ENCODE peak calls at places on chromosomes 3 and 15, in seven cellular contexts. One of them, this sample, is unnamed. For H3K9me3, the result is how much of the 10 kb centered on the place peaks cover.

GRCh38 chr15:65339926-65340325 is 35.4 kb downstream of the RNU5B-1 start:
- DNase-seq in left lung: peak
- DNase-seq in neural progenitor cell: no peak
- DNase-seq in pancreas: no peak
- DNase-seq in stomach: no peak
- DNase-seq in WERI-Rb-1: peak
- DNase-seq in uterus: no peak
- DNase-seq in this sample: no peak

GRCh38 chr15:69602921-69603320 is 150.3 kb downstream of the RPLP1 start:
- DNase-seq in stomach: no peak
- DNase-seq in WERI-Rb-1: no peak
- DNase-seq in neural progenitor cell: no peak
- DNase-seq in pancreas: no peak
- DNase-seq in left lung: no peak
- DNase-seq in uterus: no peak
- DNase-seq in this sample: no peak

GRCh38 chr15:95405447-95405846 is 925.1 kb upstream of the NR2F2 start:
- DNase-seq in uterus: no peak
- DNase-seq in neural progenitor cell: no peak
- DNase-seq in pancreas: no peak
- DNase-seq in stomach: no peak
- DNase-seq in left lung: no peak
- DNase-seq in WERI-Rb-1: no peak
- DNase-seq in this sample: no peak

GRCh38 chr3:32778389-32778788 is 39.4 kb upstream of the TRIM71 start:
- DNase-seq in uterus: no peak
- DNase-seq in stomach: no peak
- DNase-seq in pancreas: no peak
- DNase-seq in WERI-Rb-1: peak
- DNase-seq in left lung: no peak
- DNase-seq in neural progenitor cell: no peak
- DNase-seq in this sample: no peak

GRCh38 chr3:33186524-33187367 is 31.9 kb downstream of the SUSD5 start:
- DNase-seq in WERI-Rb-1: no peak
- DNase-seq in uterus: no peak
- DNase-seq in pancreas: no peak
- DNase-seq in stomach: no peak
- DNase-seq in left lung: no peak
- DNase-seq in neural progenitor cell: no peak
- DNase-seq in this sample: no peak

GRCh38 chr15:71152542-71152941 is 37.3 kb downstream of the THSD4 start:
- DNase-seq in neural progenitor cell: no peak
- DNase-seq in WERI-Rb-1: no peak
- DNase-seq in stomach: no peak
- DNase-seq in uterus: no peak
- DNase-seq in left lung: no peak
- DNase-seq in pancreas: no peak
- DNase-seq in this sample: no peak

GRCh38 chr3:156174229-156174847 is 54.0 kb downstream of the KCNAB1 start:
- DNase-seq in neural progenitor cell: peak
- DNase-seq in stomach: no peak
- DNase-seq in uterus: no peak
- DNase-seq in pancreas: no peak
- DNase-seq in WERI-Rb-1: no peak
- DNase-seq in left lung: no peak
- DNase-seq in this sample: no peak

GRCh38 chr3:50486219-50486888 is 17.1 kb downstream of the CACNA2D2 start:
- DNase-seq in pancreas: no peak
- DNase-seq in left lung: no peak
- DNase-seq in stomach: no peak
- DNase-seq in neural progenitor cell: no peak
- DNase-seq in uterus: no peak
- DNase-seq in WERI-Rb-1: no peak
- DNase-seq in this sample: no peak

GRCh38 chr15:90001683-90002427 is 731 bp downstream of the ZNF710 start:
- DNase-seq in stomach: peak
- DNase-seq in uterus: peak
- DNase-seq in neural progenitor cell: peak
- DNase-seq in left lung: peak
- DNase-seq in pancreas: peak
- DNase-seq in WERI-Rb-1: peak
- DNase-seq in this sample: peak

GRCh38 chr3:149421764-149422163 is 44.3 kb upstream of the TM4SF1 start:
- DNase-seq in stomach: no peak
- DNase-seq in pancreas: no peak
- DNase-seq in WERI-Rb-1: no peak
- DNase-seq in neural progenitor cell: no peak
- DNase-seq in uterus: no peak
- DNase-seq in left lung: no peak
- DNase-seq in this sample: no peak

GRCh38 chr3:169454060-169454317 is 209.5 kb downstream of the MECOM start:
- DNase-seq in WERI-Rb-1: no peak
- DNase-seq in uterus: no peak
- DNase-seq in neural progenitor cell: no peak
- DNase-seq in pancreas: no peak
- DNase-seq in stomach: no peak
- DNase-seq in left lung: no peak
- DNase-seq in this sample: no peak

GRCh38 chr15:48086162-48086561 is 34.6 kb upstream of the SLC24A5 start:
- DNase-seq in neural progenitor cell: no peak
- DNase-seq in uterus: no peak
- DNase-seq in stomach: no peak
- DNase-seq in WERI-Rb-1: no peak
- DNase-seq in pancreas: no peak
- DNase-seq in left lung: no peak
- DNase-seq in this sample: no peak

GRCh38 chr15:31439328-31439727 is 112.7 kb downstream of the KLF13 start:
- DNase-seq in pancreas: no peak
- DNase-seq in stomach: no peak
- DNase-seq in uterus: no peak
- DNase-seq in WERI-Rb-1: peak
- DNase-seq in left lung: no peak
- DNase-seq in neural progenitor cell: peak
- DNase-seq in this sample: no peak

GRCh38 chr3:45473841-45474240 is 85.5 kb downstream of the LARS2 start:
- DNase-seq in neural progenitor cell: no peak
- DNase-seq in left lung: no peak
- DNase-seq in uterus: peak
- DNase-seq in stomach: no peak
- DNase-seq in WERI-Rb-1: no peak
- DNase-seq in pancreas: no peak
- DNase-seq in this sample: no peak

GRCh38 chr3:123147754-123148535 is 53.8 kb upstream of the SEC22A start:
- DNase-seq in left lung: peak
- DNase-seq in WERI-Rb-1: peak
- DNase-seq in uterus: no peak
- DNase-seq in stomach: no peak
- DNase-seq in pancreas: no peak
- DNase-seq in neural progenitor cell: no peak
- DNase-seq in this sample: no peak

GRCh38 chr3:69385033-69385722 is 710 bp downstream of the FRMD4B start:
- DNase-seq in WERI-Rb-1: no peak
- DNase-seq in stomach: no peak
- DNase-seq in uterus: no peak
- DNase-seq in left lung: no peak
- DNase-seq in pancreas: no peak
- DNase-seq in neural progenitor cell: peak
- DNase-seq in this sample: no peak

GRCh38 chr3:130515755-130516154 is 1.2 kb upstream of the COL6A6 start:
- DNase-seq in neural progenitor cell: no peak
- DNase-seq in stomach: no peak
- DNase-seq in WERI-Rb-1: no peak
- DNase-seq in left lung: no peak
- DNase-seq in uterus: no peak
- DNase-seq in pancreas: no peak
- DNase-seq in this sample: no peak

GRCh38 chr3:126391631-126392030 is 3.1 kb upstream of the CFAP100 start:
- DNase-seq in pancreas: no peak
- DNase-seq in WERI-Rb-1: no peak
- DNase-seq in left lung: peak
- DNase-seq in uterus: no peak
- DNase-seq in stomach: peak
- DNase-seq in neural progenitor cell: no peak
- DNase-seq in this sample: no peak

GRCh38 chr3:83946554-83946953 is 1012.2 kb upstream of the CADM2 start:
- DNase-seq in WERI-Rb-1: peak
- DNase-seq in neural progenitor cell: peak
- DNase-seq in pancreas: no peak
- DNase-seq in uterus: no peak
- DNase-seq in left lung: no peak
- DNase-seq in stomach: no peak
- DNase-seq in this sample: no peak

GRCh38 chr15:69823223-69823907 is 274.4 kb downstream of the TLE3 start:
- DNase-seq in stomach: no peak
- DNase-seq in left lung: no peak
- DNase-seq in pancreas: no peak
- DNase-seq in uterus: no peak
- DNase-seq in neural progenitor cell: no peak
- DNase-seq in WERI-Rb-1: no peak
- DNase-seq in this sample: no peak

GRCh38 chr15:85408270-85408746 is 27.9 kb downstream of the AKAP13 start:
- DNase-seq in uterus: no peak
- DNase-seq in WERI-Rb-1: no peak
- DNase-seq in pancreas: no peak
- DNase-seq in neural progenitor cell: no peak
- DNase-seq in left lung: no peak
- DNase-seq in stomach: no peak
- DNase-seq in this sample: no peak

GRCh38 chr3:141576744-141577052 is 89.9 kb downstream of the RASA2 start:
- DNase-seq in uterus: no peak
- DNase-seq in left lung: no peak
- DNase-seq in WERI-Rb-1: no peak
- DNase-seq in pancreas: no peak
- DNase-seq in stomach: no peak
- DNase-seq in neural progenitor cell: no peak
- DNase-seq in this sample: no peak

GRCh38 chr15:87906444-87906843 is 350.1 kb downstream of the NTRK3 start:
- DNase-seq in WERI-Rb-1: no peak
- DNase-seq in uterus: no peak
- DNase-seq in neural progenitor cell: no peak
- DNase-seq in stomach: no peak
- DNase-seq in left lung: no peak
- DNase-seq in pancreas: no peak
- DNase-seq in this sample: no peak

GRCh38 chr15:33066584-33066983 is 127.9 kb downstream of the FMN1 start:
- DNase-seq in pancreas: no peak
- DNase-seq in neural progenitor cell: no peak
- DNase-seq in stomach: no peak
- DNase-seq in uterus: no peak
- DNase-seq in WERI-Rb-1: no peak
- DNase-seq in left lung: no peak
- DNase-seq in this sample: no peak

GRCh38 chr3:101143002-101143401 is 149.8 kb upstream of the ABI3BP start:
- DNase-seq in neural progenitor cell: no peak
- DNase-seq in stomach: no peak
- DNase-seq in WERI-Rb-1: no peak
- DNase-seq in pancreas: no peak
- DNase-seq in left lung: no peak
- DNase-seq in uterus: no peak
- DNase-seq in this sample: no peak

GRCh38 chr15:20346082-20346805 is 195.4 kb downstream of the GOLGA6L6 start:
- DNase-seq in WERI-Rb-1: no peak
- DNase-seq in pancreas: no peak
- DNase-seq in stomach: no peak
- DNase-seq in left lung: no peak
- DNase-seq in uterus: no peak
- DNase-seq in neural progenitor cell: no peak
- DNase-seq in this sample: no peak
- H3K9me3 ChIP-seq in WERI-Rb-1: under half
- H3K9me3 ChIP-seq in pancreas: under half
- H3K9me3 ChIP-seq in stomach: under half
- H3K9me3 ChIP-seq in left lung: under half
- H3K9me3 ChIP-seq in uterus: under half
- H3K9me3 ChIP-seq in neural progenitor cell: half or more
- H3K9me3 ChIP-seq in this sample: under half

DNA sequence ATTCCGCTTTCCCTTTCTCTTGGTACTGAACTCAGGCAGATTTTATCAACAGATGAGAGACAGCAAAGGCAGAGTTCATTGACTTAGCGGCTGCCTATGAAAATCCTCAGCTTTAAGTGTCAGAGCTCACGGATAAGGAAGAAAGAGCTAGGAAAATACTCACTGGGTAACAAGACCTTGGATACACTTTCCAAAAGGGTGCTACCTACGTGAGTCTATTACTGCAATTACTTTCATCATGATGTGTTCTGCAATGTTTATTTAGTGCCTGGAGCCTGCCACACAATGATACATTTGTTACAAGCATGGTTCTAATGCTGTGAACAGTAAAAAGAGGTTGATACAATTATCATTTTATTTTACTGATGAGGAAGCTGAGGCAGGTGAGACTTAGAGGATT is 177.5 kb downstream of the GRM7 start:
- DNase-seq in left lung: no peak
- DNase-seq in neural progenitor cell: no peak
- DNase-seq in pancreas: no peak
- DNase-seq in WERI-Rb-1: no peak
- DNase-seq in stomach: no peak
- DNase-seq in uterus: no peak
- DNase-seq in this sample: no peak
- H3K9me3 ChIP-seq in left lung: under half
- H3K9me3 ChIP-seq in neural progenitor cell: under half
- H3K9me3 ChIP-seq in pancreas: under half
- H3K9me3 ChIP-seq in WERI-Rb-1: under half
- H3K9me3 ChIP-seq in stomach: under half
- H3K9me3 ChIP-seq in uterus: under half
- H3K9me3 ChIP-seq in this sample: under half

GRCh38 chr3:2247249-2247648 is 148.6 kb downstream of the CNTN4 start:
- DNase-seq in uterus: no peak
- DNase-seq in pancreas: no peak
- DNase-seq in WERI-Rb-1: no peak
- DNase-seq in left lung: no peak
- DNase-seq in neural progenitor cell: no peak
- DNase-seq in stomach: no peak
- DNase-seq in this sample: no peak
- H3K9me3 ChIP-seq in uterus: under half
- H3K9me3 ChIP-seq in pancreas: under half
- H3K9me3 ChIP-seq in WERI-Rb-1: under half
- H3K9me3 ChIP-seq in left lung: under half
- H3K9me3 ChIP-seq in neural progenitor cell: under half
- H3K9me3 ChIP-seq in stomach: under half
- H3K9me3 ChIP-seq in this sample: under half

GRCh38 chr15:26691249-26691648 is 81.6 kb downstream of the GABRB3 start:
- DNase-seq in stomach: no peak
- DNase-seq in pancreas: no peak
- DNase-seq in uterus: no peak
- DNase-seq in neural progenitor cell: peak
- DNase-seq in WERI-Rb-1: no peak
- DNase-seq in left lung: no peak
- DNase-seq in this sample: no peak

GRCh38 chr15:26686547-26687187 is 86.2 kb downstream of the GABRB3 start:
- DNase-seq in left lung: no peak
- DNase-seq in stomach: no peak
- DNase-seq in neural progenitor cell: no peak
- DNase-seq in pancreas: no peak
- DNase-seq in WERI-Rb-1: no peak
- DNase-seq in uterus: no peak
- DNase-seq in this sample: no peak

DNA sequence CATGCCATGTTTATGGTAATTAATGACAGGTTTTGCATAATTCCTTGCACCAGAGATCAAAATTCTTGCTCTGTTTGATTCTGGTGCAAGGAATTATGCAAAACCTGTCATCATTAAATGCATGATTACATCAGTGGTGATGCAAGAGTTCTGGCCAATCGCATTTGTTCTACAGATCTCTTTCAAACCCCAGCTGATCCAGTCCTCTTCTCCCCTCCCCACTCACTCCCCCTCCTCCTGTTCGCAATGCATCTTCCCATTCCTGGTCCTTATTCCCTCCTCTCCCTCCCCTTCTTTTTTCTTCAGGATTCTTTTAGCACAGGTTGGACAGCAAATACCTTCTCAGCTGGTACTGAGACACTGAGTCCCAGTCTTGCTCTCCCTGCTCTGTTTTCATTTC is 82.1 kb downstream of the GABRB3 start:
- DNase-seq in left lung: no peak
- DNase-seq in stomach: no peak
- DNase-seq in uterus: no peak
- DNase-seq in neural progenitor cell: peak
- DNase-seq in pancreas: no peak
- DNase-seq in WERI-Rb-1: no peak
- DNase-seq in this sample: no peak
- H3K9me3 ChIP-seq in left lung: under half
- H3K9me3 ChIP-seq in stomach: under half
- H3K9me3 ChIP-seq in uterus: under half
- H3K9me3 ChIP-seq in neural progenitor cell: under half
- H3K9me3 ChIP-seq in pancreas: under half
- H3K9me3 ChIP-seq in WERI-Rb-1: under half
- H3K9me3 ChIP-seq in this sample: under half